ENCODE peak calls at places on chromosomes 3 and 15, in seven cellular contexts. Z, I, J, A, C, R and M are unnamed samples. For H3K36me3, the result is how much of the 10 kb centered on the place peaks cover.

GRCh38 chr3:71584216-71585061 is 911 bp upstream of the FOXP1 start:
- DNase-seq in Z (peak), I (peak), J (peak), A (peak), C (peak), R (no peak), M (peak)

GRCh38 chr15:79943820-79944219 is 27.2 kb downstream of the BCL2A1 start:
- DNase-seq in Z (no peak), I (no peak), J (no peak), A (no peak), C (no peak), R (no peak), M (no peak)

GRCh38 chr3:15154326-15154725 is 51.7 kb upstream of the CAPN7 start:
- DNase-seq in Z (no peak), I (no peak), J (no peak), A (no peak), C (no peak), R (no peak), M (no peak)

GRCh38 chr3:168431436-168431835 is 335.7 kb upstream of the GOLIM4 start:
- DNase-seq in Z (no peak), I (no peak), J (no peak), A (no peak), C (no peak), R (no peak), M (no peak)

GRCh38 chr3:49530231-49530630 is 24.0 kb upstream of the BSN start:
- DNase-seq in Z (no peak), I (no peak), J (no peak), A (no peak), C (no peak), R (no peak), M (no peak)

GRCh38 chr3:38738630-38739395 is 77.2 kb downstream of the SCN10A start:
- DNase-seq in Z (peak), I (no peak), J (no peak), A (peak), C (no peak), R (peak), M (no peak)

GRCh38 chr15:89088605-89089315 is 504 bp downstream of the ABHD2 start:
- DNase-seq in Z (peak), I (peak), J (no peak), A (peak), C (peak), R (no peak), M (peak)

GRCh38 chr3:147411777-147412176 is 2.6 kb downstream of the ZIC1 start:
- DNase-seq in Z (no peak), I (no peak), J (no peak), A (peak), C (no peak), R (no peak), M (no peak)

GRCh38 chr15:62439543-62440016 is 274.5 kb upstream of the C2CD4B start:
- DNase-seq in Z (no peak), I (no peak), J (no peak), A (no peak), C (no peak), R (no peak), M (no peak)

GRCh38 chr3:185995352-185995751 is 57.5 kb upstream of the TRA2B start:
- DNase-seq in Z (no peak), I (no peak), J (no peak), A (no peak), C (no peak), R (no peak), M (no peak)

GRCh38 chr15:46413799-46414198 is 779.0 kb downstream of the SQOR start:
- DNase-seq in Z (no peak), I (no peak), J (no peak), A (no peak), C (no peak), R (no peak), M (no peak)

GRCh38 chr3:183094711-183095110 is 4.6 kb downstream of the MCCC1 start:
- DNase-seq in Z (no peak), I (no peak), J (no peak), A (no peak), C (no peak), R (no peak), M (no peak)

GRCh38 chr3:142285057-142285666 is 59.8 kb upstream of the GK5 start:
- DNase-seq in Z (no peak), I (no peak), J (no peak), A (no peak), C (no peak), R (no peak), M (no peak)

GRCh38 chr3:124800511-124801374 is 70.5 kb downstream of the UMPS start:
- DNase-seq in Z (peak), I (no peak), J (no peak), A (no peak), C (no peak), R (no peak), M (peak)

GRCh38 chr15:69509131-69509530 is 56.5 kb downstream of the RPLP1 start:
- DNase-seq in Z (no peak), I (no peak), J (no peak), A (no peak), C (no peak), R (peak), M (no peak)

GRCh38 chr3:185199671-185200070 is 46.8 kb upstream of the C3orf70 start:
- DNase-seq in Z (no peak), I (no peak), J (no peak), A (peak), C (no peak), R (no peak), M (no peak)

GRCh38 chr15:69289312-69290146 is 9.2 kb upstream of the PAQR5 start:
- DNase-seq in Z (no peak), I (no peak), J (no peak), A (no peak), C (no peak), R (no peak), M (no peak)

GRCh38 chr3:128149632-128150031 is 3.6 kb upstream of the EEFSEC start:
- DNase-seq in Z (no peak), I (no peak), J (no peak), A (no peak), C (peak), R (no peak), M (no peak)

GRCh38 chr15:34665498-34666116 is 82.2 kb upstream of the GOLGA8B start:
- DNase-seq in Z (no peak), I (no peak), J (no peak), A (no peak), C (no peak), R (no peak), M (no peak)

GRCh38 chr3:65978116-65978515 is 60.6 kb downstream of the MAGI1 start:
- DNase-seq in Z (no peak), I (no peak), J (no peak), A (no peak), C (no peak), R (no peak), M (no peak)

GRCh38 chr15:40343512-40343911 is 2.8 kb upstream of the CCDC9B start:
- DNase-seq in Z (peak), I (no peak), J (no peak), A (no peak), C (no peak), R (no peak), M (no peak)

GRCh38 chr15:70014860-70015490 is 82.7 kb downstream of the TLE3 start:
- DNase-seq in Z (no peak), I (peak), J (no peak), A (peak), C (no peak), R (no peak), M (peak)

GRCh38 chr15:66580643-66581042 is 14.8 kb upstream of the LCTL start:
- DNase-seq in Z (peak), I (no peak), J (no peak), A (no peak), C (no peak), R (no peak), M (no peak)

GRCh38 chr15:64024172-64025050 is 21.9 kb downstream of the DAPK2 start:
- DNase-seq in Z (no peak), I (no peak), J (no peak), A (peak), C (no peak), R (no peak), M (no peak)

GRCh38 chr3:183252973-183253363 is at the start of gene B3GNT5:
- DNase-seq in Z (peak), I (peak), J (peak), A (peak), C (peak), R (no peak), M (peak)

GRCh38 chr3:58452176-58452575 is 18.5 kb upstream of the PDHB start:
- DNase-seq in Z (no peak), I (no peak), J (no peak), A (no peak), C (no peak), R (no peak), M (no peak)

GRCh38 chr15:79089331-79089889 is 1.2 kb downstream of the RASGRF1 start:
- DNase-seq in Z (no peak), I (no peak), J (no peak), A (peak), C (no peak), R (no peak), M (no peak)

GRCh38 chr15:92650256-92650655 is 5.3 kb downstream of the FAM174B start:
- DNase-seq in Z (no peak), I (no peak), J (peak), A (no peak), C (no peak), R (peak), M (no peak)

DNA sequence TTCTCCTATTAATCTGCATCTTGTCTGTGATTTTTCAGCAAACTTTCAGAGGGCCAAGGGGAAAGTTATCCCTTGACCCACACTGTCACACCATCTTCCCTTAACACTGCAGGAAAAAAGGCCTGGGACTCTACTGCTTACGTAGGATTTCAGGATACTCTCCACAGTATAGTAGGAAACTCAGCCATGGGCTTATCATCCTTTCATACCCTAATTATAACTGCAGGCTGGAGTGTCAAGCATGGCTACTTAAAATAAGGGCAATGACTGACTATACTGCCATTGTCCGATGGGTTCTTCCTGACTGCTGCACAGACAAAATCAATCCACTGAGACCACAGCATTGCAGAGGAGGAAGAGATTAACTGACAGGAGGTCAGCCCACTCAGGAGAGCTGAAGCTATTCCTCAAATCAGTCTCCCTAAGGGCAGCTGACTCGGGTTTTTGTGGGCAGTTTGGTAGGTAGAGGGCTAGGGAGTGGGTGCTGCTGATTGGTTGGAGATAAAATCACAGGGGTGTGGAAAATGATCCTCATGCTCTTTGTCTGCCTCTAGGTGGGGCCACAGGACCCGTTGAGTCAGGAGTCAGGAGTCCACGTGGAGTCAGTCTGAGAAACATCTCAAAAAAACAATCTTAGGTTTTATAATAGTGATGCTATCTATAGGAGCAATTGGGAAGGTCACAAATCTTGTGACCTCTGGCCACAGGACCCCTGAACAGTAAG is 118.2 kb upstream of the STRIT1 start:
- DNase-seq in Z (no peak), I (no peak), J (no peak), A (peak), C (no peak), R (no peak), M (no peak)
- TF ChIP-seq CTCF in Z (no peak), I (no peak), J (no peak), A (peak), C (no peak), R (no peak), M (no peak)

GRCh38 chr3:195080571-195081141 is 190.3 kb downstream of the XXYLT1 start:
- DNase-seq in Z (no peak), I (peak), J (peak), A (peak), C (no peak), R (no peak), M (peak)

GRCh38 chr3:195080125-195080524 is 190.8 kb downstream of the XXYLT1 start:
- DNase-seq in Z (peak), I (no peak), J (no peak), A (no peak), C (no peak), R (no peak), M (peak)

GRCh38 chr3:195082811-195083210 is 188.1 kb downstream of the XXYLT1 start:
- DNase-seq in Z (no peak), I (no peak), J (no peak), A (no peak), C (no peak), R (no peak), M (peak)

GRCh38 chr3:195079636-195080035 is 191.3 kb downstream of the XXYLT1 start:
- DNase-seq in Z (no peak), I (no peak), J (no peak), A (no peak), C (no peak), R (no peak), M (no peak)

GRCh38 chr3:195081242-195081963 is 189.6 kb downstream of the XXYLT1 start:
- DNase-seq in Z (peak), I (peak), J (no peak), A (no peak), C (no peak), R (no peak), M (peak)
- TF ChIP-seq POLR2AphosphoS5 in Z (no peak), I (no peak), J (no peak), A (no peak), C (no peak), R (no peak), M (no peak)

GRCh38 chr15:74035121-74035829 is 40.8 kb downstream of the PML start:
- DNase-seq in Z (no peak), I (no peak), J (no peak), A (no peak), C (no peak), R (peak), M (no peak)

GRCh38 chr15:74032046-74032445 is 37.5 kb downstream of the PML start:
- DNase-seq in Z (no peak), I (no peak), J (no peak), A (no peak), C (peak), R (no peak), M (no peak)

GRCh38 chr15:74034206-74034755 is 39.8 kb downstream of the PML start:
- DNase-seq in Z (no peak), I (no peak), J (no peak), A (no peak), C (no peak), R (no peak), M (no peak)

GRCh38 chr15:74036271-74037170 is 42.0 kb downstream of the PML start:
- DNase-seq in Z (peak), I (peak), J (no peak), A (peak), C (peak), R (peak), M (no peak)

DNA sequence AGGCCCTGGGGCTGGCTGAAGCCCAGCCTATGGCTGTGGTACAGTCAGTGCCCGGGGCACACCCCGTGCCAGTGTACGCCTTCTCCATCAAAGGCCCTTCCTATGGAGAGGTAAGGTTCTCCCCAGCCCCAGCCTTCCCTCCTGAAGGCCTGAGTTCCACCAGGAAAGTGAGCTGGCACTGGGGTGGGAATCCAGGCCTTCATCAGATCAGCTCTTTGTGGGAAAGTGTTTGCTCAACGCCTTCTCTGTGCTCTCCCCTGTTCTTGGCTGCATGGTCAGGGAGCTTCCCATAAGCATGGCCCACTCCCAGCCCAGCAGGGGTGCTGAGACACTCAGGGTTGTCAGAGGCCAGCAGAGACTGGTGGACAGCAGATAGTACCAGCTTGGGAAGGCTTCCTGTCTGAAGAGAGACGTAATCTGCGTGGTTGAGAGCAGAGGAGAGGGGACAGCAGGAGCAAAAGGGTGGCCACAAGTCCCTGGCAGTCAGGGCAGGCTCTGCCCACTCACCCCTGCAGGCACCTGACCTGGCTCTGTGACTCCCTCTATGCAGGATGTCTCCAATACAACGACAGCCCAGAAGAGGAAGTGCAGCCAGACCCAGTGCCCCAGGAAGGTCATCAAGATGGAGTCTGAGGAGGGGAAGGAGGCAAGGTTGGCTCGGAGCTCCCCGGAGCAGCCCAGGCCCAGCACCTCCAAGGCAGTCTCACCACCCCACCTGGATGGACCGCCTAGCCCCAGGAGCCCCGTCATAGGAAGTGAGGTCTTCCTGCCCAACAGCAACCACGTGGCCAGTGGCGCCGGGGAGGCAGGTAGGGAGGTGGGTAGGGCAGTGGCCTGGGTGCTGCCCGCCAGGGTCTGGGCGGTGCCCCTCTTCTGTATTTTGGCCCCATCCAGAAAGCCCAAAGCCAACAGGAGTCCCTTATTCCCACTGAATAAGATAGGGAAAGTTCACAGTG is 38.4 kb downstream of the PML start:
- DNase-seq in Z (no peak), I (peak), J (no peak), A (no peak), C (no peak), R (no peak), M (no peak)
- H3K36me3 ChIP-seq in Z (under half), I (half or more), J (under half), A (under half), C (under half), R (under half), M (under half)

GRCh38 chr15:81103857-81104256 is 30.2 kb upstream of the CFAP161 start:
- DNase-seq in Z (no peak), I (no peak), J (no peak), A (no peak), C (no peak), R (no peak), M (no peak)
- TF ChIP-seq CTCF in Z (no peak), I (no peak), J (no peak), A (no peak), C (no peak), R (no peak), M (no peak)

GRCh38 chr3:74349035-74349434 is 265.4 kb downstream of the CNTN3 start:
- DNase-seq in Z (no peak), I (no peak), J (no peak), A (no peak), C (no peak), R (no peak), M (no peak)
- TF ChIP-seq POLR2AphosphoS5 in Z (no peak), I (no peak), J (no peak), A (no peak), C (no peak), R (no peak), M (no peak)

GRCh38 chr3:180979949-180980348 is 9.6 kb downstream of the DNAJC19 start:
- DNase-seq in Z (no peak), I (no peak), J (no peak), A (no peak), C (no peak), R (no peak), M (no peak)
- H3K36me3 ChIP-seq in Z (under half), I (half or more), J (under half), A (under half), C (under half), R (under half), M (under half)

GRCh38 chr3:36769926-36770325 is 5.6 kb upstream of the DCLK3 start:
- DNase-seq in Z (no peak), I (no peak), J (no peak), A (no peak), C (no peak), R (no peak), M (no peak)

GRCh38 chr3:36763111-36763849 is 1.1 kb downstream of the DCLK3 start:
- DNase-seq in Z (no peak), I (no peak), J (no peak), A (peak), C (no peak), R (no peak), M (no peak)

GRCh38 chr3:36764704-36765038 is 318 bp upstream of the DCLK3 start:
- DNase-seq in Z (no peak), I (no peak), J (no peak), A (no peak), C (no peak), R (no peak), M (no peak)

GRCh38 chr3:36765104-36765503 is 751 bp upstream of the DCLK3 start:
- DNase-seq in Z (no peak), I (no peak), J (no peak), A (no peak), C (no peak), R (no peak), M (no peak)

DNA sequence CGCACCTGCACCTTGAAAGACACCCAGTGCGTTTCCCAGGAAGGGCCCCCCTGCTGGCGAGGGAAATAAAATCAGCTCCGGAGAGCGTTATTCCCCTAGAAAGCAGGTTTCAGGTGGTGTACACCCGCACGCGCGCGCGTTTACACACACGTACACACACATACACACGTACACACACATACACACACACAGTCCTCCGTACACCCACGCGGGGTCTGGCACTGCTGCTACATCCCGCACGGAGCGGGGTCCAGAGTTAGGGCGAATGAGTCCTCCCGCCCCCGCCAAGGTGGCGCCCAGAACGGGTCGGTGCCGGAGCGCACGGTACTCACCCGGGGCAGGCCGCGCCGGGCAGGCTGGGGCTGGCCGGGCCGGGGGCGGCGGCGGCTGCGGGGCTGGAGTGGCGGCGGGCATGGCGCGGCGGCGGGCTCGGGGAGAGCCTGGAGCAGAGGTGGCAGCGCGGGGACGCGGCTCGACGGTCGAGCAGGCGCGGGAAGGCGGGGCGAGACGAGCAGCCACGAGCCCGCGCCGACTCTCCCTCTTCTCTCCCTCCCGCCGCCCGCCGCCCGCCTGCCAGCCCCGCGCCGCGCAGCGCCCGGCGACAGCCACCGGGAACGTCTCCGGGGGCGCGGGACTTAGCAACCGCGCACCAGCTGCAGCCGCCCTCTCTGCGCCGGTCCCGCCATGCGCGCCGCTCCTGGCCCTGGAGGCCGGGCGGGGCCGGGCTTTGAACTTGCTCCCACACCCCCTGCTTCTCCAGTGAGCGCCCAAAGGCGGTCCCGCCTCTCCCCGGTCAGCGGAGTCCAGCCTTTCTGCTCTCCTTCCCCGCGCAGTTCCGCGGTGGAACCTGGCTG is at the start of gene DCLK3:
- DNase-seq in Z (no peak), I (no peak), J (no peak), A (peak), C (no peak), R (no peak), M (peak)
- TF ChIP-seq CTCF in Z (no peak), I (no peak), J (no peak), A (peak), C (no peak), R (no peak), M (no peak)

GRCh38 chr3:187736418-187736871 is 8.8 kb downstream of the BCL6 start:
- DNase-seq in Z (peak), I (no peak), J (peak), A (peak), C (no peak), R (peak), M (no peak)
- TF ChIP-seq POLR2AphosphoS5 in Z (no peak), I (peak), J (no peak), A (no peak), C (peak), R (no peak), M (no peak)